ENCODE peak calls at places on chromosomes 4 and X, in five cellular contexts. L is psoas muscle; B is activated CD4-positive, alpha-beta T cell treated with anti-CD3 and anti-CD28 coated beads for 4 hours; Z is smooth muscle cell of the brain vasculature; V is bronchial epithelial cell. G is an unnamed sample.

GRCh38 chr4:1471443-1472147 is 65.4 kb upstream of the NKX1-1 start:
- DNase-seq in L (peak; percentile 35), B (no peak), Z (no peak), V (no peak), G (no peak)

GRCh38 chr4:7417639-7418038 is 17.1 kb downstream of the PSAPL1 start:
- DNase-seq in L (no peak), B (no peak), Z (no peak), V (no peak), G (no peak)

GRCh38 chr4:152709675-152710438 is 30.1 kb upstream of the TMEM154 start:
- DNase-seq in L (no peak), B (no peak), Z (no peak), V (peak; percentile 97), G (no peak)

GRCh38 chr4:175998782-175999181 is 66.9 kb upstream of the WDR17 start:
- DNase-seq in L (no peak), B (no peak), Z (no peak), V (peak; percentile 44), G (no peak)

GRCh38 chr4:153207027-153207426 is 2.8 kb downstream of the TRIM2 start:
- DNase-seq in L (no peak), B (no peak), Z (no peak), V (no peak), G (no peak)

GRCh38 chrX:113001836-113002235 is 161.2 kb upstream of the AMOT start:
- DNase-seq in L (no peak), B (no peak), Z (no peak), V (peak; percentile 1), G (no peak)

GRCh38 chr4:2688697-2689096 is 67.4 kb downstream of the TNIP2 start:
- DNase-seq in L (no peak), B (no peak), Z (no peak), V (no peak), G (no peak)

GRCh38 chr4:105092356-105092755 is 54.3 kb upstream of the TET2 start:
- DNase-seq in L (no peak), B (no peak), Z (no peak), V (peak; percentile 95), G (no peak)

GRCh38 chrX:72254835-72255234 is 16.0 kb upstream of the ERCC6L start:
- DNase-seq in L (no peak), B (no peak), Z (no peak), V (no peak), G (no peak)

GRCh38 chr4:95742179-95742578 is 97.7 kb upstream of the PDHA2 start:
- DNase-seq in L (no peak), B (no peak), Z (no peak), V (no peak), G (no peak)

GRCh38 chr4:89303177-89303576 is 4.4 kb downstream of the GPRIN3 start:
- DNase-seq in L (no peak), B (peak; percentile 47), Z (no peak), V (no peak), G (no peak)

GRCh38 chr4:172546782-172547181 is 621.8 kb upstream of the GALNT7 start:
- DNase-seq in L (no peak), B (no peak), Z (no peak), V (no peak), G (no peak)

GRCh38 chr4:687975-688694 is 816 bp downstream of the SLC49A3 start:
- DNase-seq in L (peak; percentile 62), B (no peak), Z (no peak), V (no peak), G (no peak)

GRCh38 chr4:55871299-55871800 is 17.9 kb downstream of the EXOC1 start:
- DNase-seq in L (no peak), B (no peak), Z (no peak), V (no peak), G (no peak)

G was measured in thoracic aorta.